ENCODE peak calls at places on chromosomes 1 and 21, in eight cellular contexts. One of them, this sample, is unnamed.

GRCh38 chr1:26373281-26373680 is 731 bp upstream of the ZNF683 start:
- DNase-seq in transverse colon: no peak
- DNase-seq in stomach: no peak
- DNase-seq in prostate gland: no peak
- DNase-seq in Panc1: no peak
- DNase-seq in suprapubic skin: no peak
- DNase-seq in breast epithelium: no peak
- DNase-seq in sigmoid colon: no peak
- DNase-seq in this sample: no peak

GRCh38 chr1:150365945-150366344 is 2.0 kb downstream of the RPRD2 start:
- DNase-seq in transverse colon: no peak
- DNase-seq in stomach: no peak
- DNase-seq in prostate gland: no peak
- DNase-seq in Panc1: no peak
- DNase-seq in suprapubic skin: no peak
- DNase-seq in breast epithelium: no peak
- DNase-seq in sigmoid colon: no peak
- DNase-seq in this sample: no peak

GRCh38 chr1:5830771-5831599 is 161.2 kb downstream of the NPHP4 start:
- DNase-seq in transverse colon: no peak
- DNase-seq in stomach: no peak
- DNase-seq in prostate gland: no peak
- DNase-seq in Panc1: no peak
- DNase-seq in suprapubic skin: no peak
- DNase-seq in breast epithelium: no peak
- DNase-seq in sigmoid colon: no peak
- DNase-seq in this sample: peak; percentile 50

GRCh38 chr1:36366091-36366661 is 19.5 kb downstream of the STK40 start:
- DNase-seq in transverse colon: no peak
- DNase-seq in stomach: no peak
- DNase-seq in prostate gland: no peak
- DNase-seq in Panc1: no peak
- DNase-seq in suprapubic skin: no peak
- DNase-seq in breast epithelium: no peak
- DNase-seq in sigmoid colon: peak; percentile 74
- DNase-seq in this sample: no peak

GRCh38 chr1:209877109-209877764 is 49.5 kb downstream of the UTP25 start:
- DNase-seq in transverse colon: no peak
- DNase-seq in stomach: no peak
- DNase-seq in prostate gland: no peak
- DNase-seq in Panc1: no peak
- DNase-seq in suprapubic skin: no peak
- DNase-seq in breast epithelium: no peak
- DNase-seq in sigmoid colon: no peak
- DNase-seq in this sample: no peak

GRCh38 chr1:91792393-91793032 is 93.4 kb downstream of the TGFBR3 start:
- DNase-seq in transverse colon: no peak
- DNase-seq in stomach: no peak
- DNase-seq in prostate gland: no peak
- DNase-seq in Panc1: no peak
- DNase-seq in suprapubic skin: no peak
- DNase-seq in breast epithelium: no peak
- DNase-seq in sigmoid colon: no peak
- DNase-seq in this sample: no peak

GRCh38 chr1:230458509-230458908 is 32.4 kb upstream of the PGBD5 start:
- DNase-seq in transverse colon: no peak
- DNase-seq in stomach: no peak
- DNase-seq in prostate gland: no peak
- DNase-seq in Panc1: no peak
- DNase-seq in suprapubic skin: no peak
- DNase-seq in breast epithelium: no peak
- DNase-seq in sigmoid colon: no peak
- DNase-seq in this sample: no peak

GRCh38 chr1:16145988-16146887 is 9.6 kb downstream of the EPHA2 start:
- DNase-seq in transverse colon: peak; percentile 57
- DNase-seq in stomach: peak; percentile 59
- DNase-seq in prostate gland: peak; percentile 61
- DNase-seq in Panc1: no peak
- DNase-seq in suprapubic skin: peak; percentile 88
- DNase-seq in breast epithelium: peak; percentile 82
- DNase-seq in sigmoid colon: peak; percentile 89
- DNase-seq in this sample: no peak

GRCh38 chr1:2133039-2133878 is 61.3 kb downstream of the FAAP20 start:
- DNase-seq in transverse colon: peak; percentile 99
- DNase-seq in stomach: peak; percentile 98
- DNase-seq in prostate gland: peak; percentile 96
- DNase-seq in Panc1: peak; percentile 89
- DNase-seq in suprapubic skin: peak; percentile 99
- DNase-seq in breast epithelium: peak; percentile 95
- DNase-seq in sigmoid colon: peak; percentile 100
- DNase-seq in this sample: peak; percentile 98

GRCh38 chr1:235721982-235722381 is 72.4 kb upstream of the GNG4 start:
- DNase-seq in transverse colon: no peak
- DNase-seq in stomach: no peak
- DNase-seq in prostate gland: no peak
- DNase-seq in Panc1: no peak
- DNase-seq in suprapubic skin: no peak
- DNase-seq in breast epithelium: no peak
- DNase-seq in sigmoid colon: no peak
- DNase-seq in this sample: no peak

GRCh38 chr1:247386695-247387094 is 29.3 kb upstream of the NLRP3 start:
- DNase-seq in transverse colon: no peak
- DNase-seq in stomach: no peak
- DNase-seq in prostate gland: no peak
- DNase-seq in Panc1: no peak
- DNase-seq in suprapubic skin: no peak
- DNase-seq in breast epithelium: no peak
- DNase-seq in sigmoid colon: no peak
- DNase-seq in this sample: no peak

GRCh38 chr1:60668584-60668983 is 413.8 kb upstream of the NFIA start:
- DNase-seq in transverse colon: no peak
- DNase-seq in stomach: no peak
- DNase-seq in prostate gland: no peak
- DNase-seq in Panc1: no peak
- DNase-seq in suprapubic skin: no peak
- DNase-seq in breast epithelium: no peak
- DNase-seq in sigmoid colon: no peak
- DNase-seq in this sample: peak; percentile 47

GRCh38 chr1:1069061-1069710 is 4.9 kb downstream of the RNF223 start:
- DNase-seq in transverse colon: peak; percentile 92
- DNase-seq in stomach: peak; percentile 90
- DNase-seq in prostate gland: peak; percentile 85
- DNase-seq in Panc1: peak; percentile 61
- DNase-seq in suprapubic skin: no peak
- DNase-seq in breast epithelium: peak; percentile 65
- DNase-seq in sigmoid colon: no peak
- DNase-seq in this sample: peak; percentile 79

GRCh38 chr1:226640737-226641136 is 92.2 kb downstream of the STUM start:
- DNase-seq in transverse colon: no peak
- DNase-seq in stomach: no peak
- DNase-seq in prostate gland: no peak
- DNase-seq in Panc1: no peak
- DNase-seq in suprapubic skin: no peak
- DNase-seq in breast epithelium: no peak
- DNase-seq in sigmoid colon: peak; percentile 63
- DNase-seq in this sample: no peak

GRCh38 chr1:77134359-77134758 is 84.9 kb downstream of the PIGK start:
- DNase-seq in transverse colon: no peak
- DNase-seq in stomach: no peak
- DNase-seq in prostate gland: no peak
- DNase-seq in Panc1: no peak
- DNase-seq in suprapubic skin: no peak
- DNase-seq in breast epithelium: no peak
- DNase-seq in sigmoid colon: no peak
- DNase-seq in this sample: no peak

GRCh38 chr1:228073870-228074545 is 8.5 kb upstream of the ARF1 start:
- DNase-seq in transverse colon: no peak
- DNase-seq in stomach: peak; percentile 31
- DNase-seq in prostate gland: no peak
- DNase-seq in Panc1: no peak
- DNase-seq in suprapubic skin: peak; percentile 24
- DNase-seq in breast epithelium: no peak
- DNase-seq in sigmoid colon: peak; percentile 53
- DNase-seq in this sample: peak; percentile 35

GRCh38 chr1:201742955-201743805 is 85.8 kb upstream of the IPO9 start:
- DNase-seq in transverse colon: no peak
- DNase-seq in stomach: no peak
- DNase-seq in prostate gland: no peak
- DNase-seq in Panc1: no peak
- DNase-seq in suprapubic skin: no peak
- DNase-seq in breast epithelium: no peak
- DNase-seq in sigmoid colon: no peak
- DNase-seq in this sample: no peak

GRCh38 chr1:201740086-201740541 is 88.8 kb upstream of the IPO9 start:
- DNase-seq in transverse colon: no peak
- DNase-seq in stomach: no peak
- DNase-seq in prostate gland: no peak
- DNase-seq in Panc1: no peak
- DNase-seq in suprapubic skin: no peak
- DNase-seq in breast epithelium: no peak
- DNase-seq in sigmoid colon: no peak
- DNase-seq in this sample: peak; percentile 83

GRCh38 chr1:201742476-201742875 is 86.5 kb upstream of the IPO9 start:
- DNase-seq in transverse colon: no peak
- DNase-seq in stomach: no peak
- DNase-seq in prostate gland: no peak
- DNase-seq in Panc1: no peak
- DNase-seq in suprapubic skin: no peak
- DNase-seq in breast epithelium: no peak
- DNase-seq in sigmoid colon: no peak
- DNase-seq in this sample: no peak

GRCh38 chr1:201740609-201741231 is 88.2 kb upstream of the IPO9 start:
- DNase-seq in transverse colon: no peak
- DNase-seq in stomach: no peak
- DNase-seq in prostate gland: no peak
- DNase-seq in Panc1: no peak
- DNase-seq in suprapubic skin: no peak
- DNase-seq in breast epithelium: no peak
- DNase-seq in sigmoid colon: peak; percentile 79
- DNase-seq in this sample: no peak

GRCh38 chr1:201741763-201742342 is 87.1 kb upstream of the IPO9 start:
- DNase-seq in transverse colon: no peak
- DNase-seq in stomach: no peak
- DNase-seq in prostate gland: no peak
- DNase-seq in Panc1: no peak
- DNase-seq in suprapubic skin: no peak
- DNase-seq in breast epithelium: no peak
- DNase-seq in sigmoid colon: no peak
- DNase-seq in this sample: no peak
- H3K27ac ChIP-seq in transverse colon: peak overlapping the region; percentile 79
- H3K27ac ChIP-seq in stomach: peak overlapping the region; percentile 54
- H3K27ac ChIP-seq in prostate gland: no peak overlapping the region
- H3K27ac ChIP-seq in Panc1: no peak overlapping the region
- H3K27ac ChIP-seq in suprapubic skin: peak overlapping the region; percentile 21
- H3K27ac ChIP-seq in breast epithelium: no peak overlapping the region
- H3K27ac ChIP-seq in sigmoid colon: no peak overlapping the region
- H3K27ac ChIP-seq in this sample: no peak overlapping the region

GRCh38 chr1:93702102-93702827 is 20.6 kb upstream of the BCAR3 start:
- DNase-seq in transverse colon: no peak
- DNase-seq in stomach: no peak
- DNase-seq in prostate gland: no peak
- DNase-seq in Panc1: no peak
- DNase-seq in suprapubic skin: no peak
- DNase-seq in breast epithelium: peak; percentile 50
- DNase-seq in sigmoid colon: peak; percentile 55
- DNase-seq in this sample: no peak
- TF ChIP-seq POLR2AphosphoS5 in transverse colon: no peak
- TF ChIP-seq POLR2AphosphoS5 in stomach: no peak
- TF ChIP-seq POLR2AphosphoS5 in prostate gland: no peak
- TF ChIP-seq POLR2AphosphoS5 in Panc1: no peak
- TF ChIP-seq POLR2AphosphoS5 in suprapubic skin: no peak
- TF ChIP-seq POLR2AphosphoS5 in breast epithelium: no peak
- TF ChIP-seq POLR2AphosphoS5 in sigmoid colon: no peak
- TF ChIP-seq POLR2AphosphoS5 in this sample: no peak

GRCh38 chr21:36549470-36549869 is 69.5 kb upstream of the CLDN14 start:
- DNase-seq in transverse colon: no peak
- DNase-seq in stomach: no peak
- DNase-seq in prostate gland: no peak
- DNase-seq in Panc1: no peak
- DNase-seq in suprapubic skin: no peak
- DNase-seq in breast epithelium: no peak
- DNase-seq in sigmoid colon: no peak
- DNase-seq in this sample: no peak

GRCh38 chr21:36548866-36549265 is 68.9 kb upstream of the CLDN14 start:
- DNase-seq in transverse colon: no peak
- DNase-seq in stomach: no peak
- DNase-seq in prostate gland: no peak
- DNase-seq in Panc1: no peak
- DNase-seq in suprapubic skin: no peak
- DNase-seq in breast epithelium: no peak
- DNase-seq in sigmoid colon: no peak
- DNase-seq in this sample: no peak

GRCh38 chr21:36545776-36546511 is 66.0 kb upstream of the CLDN14 start:
- DNase-seq in transverse colon: no peak
- DNase-seq in stomach: no peak
- DNase-seq in prostate gland: no peak
- DNase-seq in Panc1: no peak
- DNase-seq in suprapubic skin: no peak
- DNase-seq in breast epithelium: no peak
- DNase-seq in sigmoid colon: no peak
- DNase-seq in this sample: no peak

GRCh38 chr21:36544545-36544944 is 64.6 kb upstream of the CLDN14 start:
- DNase-seq in transverse colon: no peak
- DNase-seq in stomach: no peak
- DNase-seq in prostate gland: no peak
- DNase-seq in Panc1: no peak
- DNase-seq in suprapubic skin: no peak
- DNase-seq in breast epithelium: no peak
- DNase-seq in sigmoid colon: no peak
- DNase-seq in this sample: peak; percentile 5

GRCh38 chr21:36547464-36547863 is 67.5 kb upstream of the CLDN14 start:
- DNase-seq in transverse colon: no peak
- DNase-seq in stomach: no peak
- DNase-seq in prostate gland: no peak
- DNase-seq in Panc1: no peak
- DNase-seq in suprapubic skin: no peak
- DNase-seq in breast epithelium: no peak
- DNase-seq in sigmoid colon: no peak
- DNase-seq in this sample: no peak
- H3K27ac ChIP-seq in transverse colon: no peak overlapping the region
- H3K27ac ChIP-seq in stomach: no peak overlapping the region
- H3K27ac ChIP-seq in prostate gland: no peak overlapping the region
- H3K27ac ChIP-seq in Panc1: no peak overlapping the region
- H3K27ac ChIP-seq in suprapubic skin: no peak overlapping the region
- H3K27ac ChIP-seq in breast epithelium: no peak overlapping the region
- H3K27ac ChIP-seq in sigmoid colon: no peak overlapping the region
- H3K27ac ChIP-seq in this sample: no peak overlapping the region

DNA sequence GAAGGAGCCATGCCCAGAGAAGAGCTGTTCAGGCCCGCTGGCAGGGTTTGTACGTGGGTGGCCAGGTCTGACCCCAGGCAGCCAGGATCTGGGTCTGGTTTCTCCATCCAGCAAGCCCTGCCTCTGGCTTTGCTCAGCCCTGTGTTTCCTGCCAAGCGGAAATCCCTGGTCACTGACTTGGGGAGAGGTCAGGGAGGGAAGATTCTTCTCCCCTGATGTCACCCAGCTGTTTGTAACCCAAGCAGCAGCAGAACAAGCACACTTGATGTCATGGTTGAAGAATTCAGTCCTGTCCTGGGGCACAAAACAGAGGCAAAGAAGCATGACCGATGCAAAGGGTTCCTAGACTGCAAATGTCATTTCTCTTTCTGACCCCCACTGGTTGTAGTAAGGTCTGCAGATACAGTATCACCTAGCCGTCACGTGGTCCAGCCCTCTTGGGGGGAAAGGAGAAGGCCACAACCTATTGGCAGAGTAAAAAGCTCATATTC is 121.0 kb downstream of the SYT2 start:
- DNase-seq in transverse colon: peak; percentile 73
- DNase-seq in stomach: peak; percentile 46
- DNase-seq in prostate gland: no peak
- DNase-seq in Panc1: peak; percentile 99
- DNase-seq in suprapubic skin: peak; percentile 93
- DNase-seq in breast epithelium: peak; percentile 96
- DNase-seq in sigmoid colon: peak; percentile 97
- DNase-seq in this sample: peak; percentile 40
- TF ChIP-seq POLR2AphosphoS5 in transverse colon: peak; percentile 94
- TF ChIP-seq POLR2AphosphoS5 in stomach: peak; percentile 93
- TF ChIP-seq POLR2AphosphoS5 in prostate gland: peak; percentile 59
- TF ChIP-seq POLR2AphosphoS5 in Panc1: no peak
- TF ChIP-seq POLR2AphosphoS5 in suprapubic skin: no peak
- TF ChIP-seq POLR2AphosphoS5 in breast epithelium: peak; percentile 95
- TF ChIP-seq POLR2AphosphoS5 in sigmoid colon: peak; percentile 77
- TF ChIP-seq POLR2AphosphoS5 in this sample: peak; percentile 57